ENCODE peak calls at places on chromosome 15, in seven cellular contexts. N is brain microvascular endothelial cell, C is body of pancreas, Z is cardiac fibroblast, J is cardiac muscle cell, U is left ventricle myocardium inferior, Y is fibroblast of pulmonary artery. V is an unnamed sample.

GRCh38 chr15:68991723-68992122 is 22.8 kb upstream of the NOX5 start:
- DNase-seq in U (no peak), N (no peak), C (peak; percentile 22), J (peak; percentile 76), Y (peak; percentile 41), Z (peak; percentile 60), V (no peak)

GRCh38 chr15:52113708-52114107 is 1.1 kb upstream of the BCL2L10 start:
- DNase-seq in C (no peak), J (no peak), N (no peak), U (no peak), Y (no peak), Z (no peak), V (no peak)

GRCh38 chr15:63046927-63047760 is 4.6 kb downstream of the TPM1 start:
- DNase-seq in C (no peak), Z (no peak), J (no peak), U (no peak), N (no peak), Y (no peak), V (no peak)

GRCh38 chr15:80418892-80419537 is 14.8 kb downstream of the ARNT2 start:
- DNase-seq in U (no peak), N (peak; percentile 36), J (peak; percentile 72), C (peak; percentile 57), Y (peak; percentile 70), Z (peak; percentile 73), V (peak; percentile 24)

GRCh38 chr15:101540480-101541239 is 51.2 kb upstream of the PCSK6 start:
- DNase-seq in J (no peak), C (no peak), Y (no peak), N (no peak), U (no peak), Z (no peak), V (no peak)

GRCh38 chr15:92226020-92226612 is 167.6 kb upstream of the ST8SIA2 start:
- DNase-seq in N (no peak), J (peak; percentile 2), C (peak; percentile 26), U (no peak), Z (peak; percentile 12), Y (peak; percentile 14), V (peak; percentile 14)

GRCh38 chr15:62035256-62035908 is 24.9 kb downstream of the VPS13C start:
- DNase-seq in Z (peak; percentile 55), C (no peak), Y (peak; percentile 69), N (peak; percentile 13), U (no peak), J (peak; percentile 56), V (peak; percentile 18)

GRCh38 chr15:59401810-59402569 is 29.3 kb upstream of the MYO1E start:
- DNase-seq in N (no peak), C (no peak), Y (no peak), U (no peak), Z (no peak), J (no peak), V (no peak)

GRCh38 chr15:35168464-35168863 is 83.4 kb upstream of the NANOGP8 start:
- DNase-seq in Z (peak; percentile 39), J (peak; percentile 46), C (no peak), N (peak; percentile 49), U (no peak), Y (peak; percentile 57), V (peak; percentile 5)

GRCh38 chr15:35329993-35330695 is 215.8 kb downstream of the DPH6 start:
- DNase-seq in Y (no peak), U (no peak), N (no peak), J (no peak), Z (no peak), C (no peak), V (no peak)

GRCh38 chr15:75034615-75035014 is 11.2 kb downstream of the PPCDC start:
- DNase-seq in U (no peak), N (no peak), J (no peak), Z (no peak), Y (no peak), C (peak; percentile 58), V (no peak)

GRCh38 chr15:92323480-92323879 is 70.2 kb upstream of the ST8SIA2 start:
- DNase-seq in U (no peak), Z (no peak), C (no peak), J (no peak), N (no peak), Y (no peak), V (no peak)

GRCh38 chr15:77107531-77108355 is 36.8 kb upstream of the TSPAN3 start:
- DNase-seq in J (peak; percentile 75), N (peak; percentile 67), U (peak; percentile 37), Y (peak; percentile 73), C (peak; percentile 60), Z (peak; percentile 75), V (no peak)

GRCh38 chr15:51982013-51982769 is 10.6 kb upstream of the LEO1 start:
- DNase-seq in N (peak; percentile 53), Y (peak; percentile 92), J (peak; percentile 90), C (peak; percentile 16), Z (peak; percentile 92), U (no peak), V (peak; percentile 81)

GRCh38 chr15:73685981-73686380 is 1.8 kb downstream of the CD276 start:
- DNase-seq in N (no peak), Y (no peak), J (no peak), C (no peak), Z (peak; percentile 32), U (no peak), V (no peak)

GRCh38 chr15:73686781-73687256 is 2.6 kb downstream of the CD276 start:
- DNase-seq in Z (peak; percentile 87), U (no peak), J (peak; percentile 88), Y (peak; percentile 93), C (peak; percentile 23), N (peak; percentile 92), V (peak; percentile 57)

GRCh38 chr15:73683257-73683623 is 943 bp upstream of the CD276 start:
- DNase-seq in J (no peak), C (no peak), N (no peak), Y (no peak), U (no peak), Z (no peak), V (no peak)

GRCh38 chr15:73683624-73684536 is at the start of gene CD276:
- DNase-seq in Z (peak; percentile 81), C (peak; percentile 88), J (peak; percentile 78), U (peak; percentile 83), N (peak; percentile 51), Y (peak; percentile 65), V (no peak)

GRCh38 chr15:73685561-73685960 is 1.4 kb downstream of the CD276 start:
- DNase-seq in C (no peak), N (no peak), J (no peak), Y (peak; percentile 25), Z (peak; percentile 31), U (no peak), V (no peak)
- H3K4me3 ChIP-seq in C (no peak overlapping the region), N (peak overlapping the region; percentile 92), J (peak overlapping the region; percentile 82), Y (peak overlapping the region; percentile 76), Z (peak overlapping the region; percentile 82), U (peak overlapping the region; percentile 92), V (peak overlapping the region; percentile 69)

DNA sequence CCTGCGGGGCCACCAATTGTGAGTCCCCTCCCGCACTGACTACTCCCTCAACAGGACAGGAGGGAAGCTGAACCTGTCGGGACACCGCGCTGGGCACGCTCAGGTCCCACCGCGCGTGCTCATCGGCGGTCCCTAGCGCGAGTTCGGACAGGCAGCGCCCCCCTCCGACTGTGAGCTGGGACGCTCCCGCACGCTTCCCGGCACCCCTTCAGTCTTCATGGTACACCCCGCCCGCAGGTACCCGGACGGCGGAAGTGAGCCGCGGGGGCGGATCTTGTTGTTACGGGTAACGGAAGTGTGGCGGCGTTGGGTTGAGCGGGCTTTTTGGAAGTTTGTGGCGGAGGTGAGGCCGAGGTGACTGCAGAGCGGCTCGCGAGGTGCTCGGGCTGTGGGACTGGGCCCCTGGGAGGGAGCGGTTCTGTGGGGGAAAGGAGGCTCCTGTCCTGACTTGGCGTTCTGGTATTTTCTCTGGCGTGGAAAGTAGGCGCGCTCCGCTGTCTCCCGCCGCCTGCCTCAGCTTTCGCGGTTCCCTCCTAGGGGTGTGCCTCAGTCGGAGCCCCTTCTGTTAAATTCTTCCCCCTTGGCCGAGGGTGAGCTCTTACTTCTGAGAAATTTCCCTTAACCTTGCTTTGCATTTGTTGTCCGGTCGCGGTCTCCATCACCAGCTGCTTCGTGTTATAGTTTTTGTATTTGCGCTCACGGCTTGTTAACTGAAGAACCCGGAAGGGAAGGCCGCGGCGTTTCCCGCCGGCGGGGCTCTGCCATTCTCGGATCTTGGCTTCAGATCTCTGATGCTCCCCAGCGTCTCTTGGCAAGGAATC is at the start of gene FANCI:
- DNase-seq in Z (peak; percentile 96), Y (peak; percentile 94), C (peak; percentile 97), U (peak; percentile 96), J (peak; percentile 96), N (peak; percentile 93), V (peak; percentile 68)
- TF ChIP-seq CTCF in Z (peak; percentile 38), Y (peak; percentile 29), C (peak; percentile 73), U (peak; percentile 51), J (peak; percentile 56), N (peak; percentile 63), V (peak; percentile 63)

GRCh38 chr15:76056931-76057330 is 2.9 kb upstream of the TMEM266 start:
- DNase-seq in C (no peak), Y (no peak), Z (no peak), J (no peak), U (no peak), N (no peak), V (no peak)

GRCh38 chr15:76058714-76059319 is 968 bp upstream of the TMEM266 start:
- DNase-seq in Z (no peak), Y (peak; percentile 10), J (peak; percentile 10), C (peak; percentile 31), U (no peak), N (no peak), V (no peak)

GRCh38 chr15:76060098-76060989 is 559 bp downstream of the TMEM266 start:
- DNase-seq in Z (no peak), C (no peak), U (no peak), J (no peak), Y (no peak), N (no peak), V (no peak)

GRCh38 chr15:76059320-76060097 is at the start of gene TMEM266:
- DNase-seq in N (no peak), J (peak; percentile 20), Z (peak; percentile 9), U (peak; percentile 39), C (peak; percentile 63), Y (no peak), V (no peak)

GRCh38 chr15:76057332-76058000 is 2.3 kb upstream of the TMEM266 start:
- DNase-seq in Z (peak; percentile 59), U (no peak), J (peak; percentile 57), Y (peak; percentile 61), N (peak; percentile 16), C (peak; percentile 45), V (peak; percentile 1)
- H3K4me3 ChIP-seq in Z (no peak overlapping the region), U (peak overlapping the region; percentile 5), J (no peak overlapping the region), Y (no peak overlapping the region), N (no peak overlapping the region), C (no peak overlapping the region), V (no peak overlapping the region)

GRCh38 chr15:87493803-87494202 is 762.7 kb downstream of the NTRK3 start:
- DNase-seq in Y (no peak), C (no peak), U (no peak), Z (no peak), N (no peak), J (no peak), V (no peak)

GRCh38 chr15:87492321-87492720 is 764.2 kb downstream of the NTRK3 start:
- DNase-seq in N (no peak), Y (no peak), Z (no peak), C (no peak), J (no peak), U (no peak), V (no peak)

GRCh38 chr15:87487484-87487883 is 769.1 kb downstream of the NTRK3 start:
- DNase-seq in Z (no peak), C (no peak), J (no peak), Y (no peak), N (no peak), U (no peak), V (no peak)

DNA sequence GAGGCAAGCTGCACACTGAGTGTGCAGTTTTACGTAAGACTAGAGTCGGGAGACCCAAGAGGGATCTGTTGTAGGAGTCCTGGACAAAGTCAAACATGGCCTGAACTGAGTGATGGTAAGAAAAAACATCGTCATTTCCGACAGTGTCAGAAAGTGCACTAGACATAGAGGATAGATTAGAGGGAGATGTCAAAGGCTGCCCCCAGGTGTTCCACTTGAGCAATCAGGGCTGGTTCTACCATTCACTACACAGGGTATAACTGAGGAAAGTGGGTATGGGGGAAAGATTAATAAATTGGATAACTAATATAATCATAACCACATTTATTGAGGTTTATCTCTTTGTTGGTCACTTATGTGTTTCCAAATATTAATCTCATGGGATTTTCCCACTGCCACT is 766.6 kb downstream of the NTRK3 start:
- DNase-seq in Y (no peak), N (no peak), U (no peak), J (no peak), Z (no peak), C (no peak), V (no peak)
- TF ChIP-seq CTCF in Y (no peak), N (no peak), U (no peak), J (no peak), Z (no peak), C (no peak), V (no peak)

V was measured in AG09309.